ENCODE peak calls at places on chromosomes 11 and 22, in five cellular contexts. K is astrocyte, B is lung, J is fibroblast of lung, A is fibroblast of pulmonary artery. F is an unnamed sample.

GRCh38 chr11:120398184-120398583 is 62.0 kb downstream of the ARHGEF12 start:
- DNase-seq in B (no peak), A (peak), K (peak), J (peak), F (peak)

GRCh38 chr22:28780296-28780695 is 7.8 kb downstream of the CCDC117 start:
- DNase-seq in K (no peak), J (no peak), B (no peak), A (no peak), F (no peak)

GRCh38 chr11:65487467-65488272 is 11.2 kb upstream of the MALAT1 start:
- DNase-seq in K (peak), B (peak), A (peak), J (peak), F (peak)

GRCh38 chr11:10735532-10736465 is 15.2 kb upstream of the CTR9 start:
- DNase-seq in K (peak), A (peak), B (peak), J (peak), F (peak)

GRCh38 chr11:66880484-66881211 is 23.8 kb downstream of the LRFN4 start:
- DNase-seq in A (no peak), J (peak), K (no peak), B (no peak), F (no peak)

GRCh38 chr11:12827929-12828812 is 153.9 kb downstream of the TEAD1 start:
- DNase-seq in A (peak), K (peak), B (no peak), J (peak), F (peak)

GRCh38 chr11:123475478-123475877 is 45.4 kb downstream of the GRAMD1B start:
- DNase-seq in A (peak), J (peak), K (no peak), B (no peak), F (peak)

GRCh38 chr11:32005786-32006406 is 85.0 kb upstream of the RCN1 start:
- DNase-seq in A (no peak), J (peak), K (peak), B (no peak), F (peak)

GRCh38 chr11:65498042-65498726 is 661 bp upstream of the MALAT1 start:
- DNase-seq in A (peak), K (peak), J (peak), B (peak), F (peak)

GRCh38 chr11:132008872-132009271 is 638.5 kb downstream of the NTM start:
- DNase-seq in B (no peak), A (no peak), J (no peak), K (no peak), F (no peak)

GRCh38 chr11:47331454-47332302 is 20.8 kb downstream of the MYBPC3 start:
- DNase-seq in K (no peak), J (no peak), B (no peak), A (no peak), F (no peak)

GRCh38 chr22:45682069-45682468 is 10.4 kb downstream of the ATXN10 start:
- DNase-seq in J (peak), A (no peak), B (no peak), K (peak), F (no peak)

GRCh38 chr22:50278956-50279619 is 8.9 kb upstream of the MAPK11 start:
- DNase-seq in B (no peak), J (no peak), K (no peak), A (no peak), F (no peak)

GRCh38 chr22:40238425-40239344 is 61.0 kb downstream of the TNRC6B start:
- DNase-seq in A (peak), B (no peak), K (peak), J (peak), F (peak)

GRCh38 chr11:101584651-101585050 is 844 bp upstream of the TRPC6 start:
- DNase-seq in B (no peak), K (no peak), J (no peak), A (no peak), F (no peak)

GRCh38 chr22:41940853-41941765 is 5.8 kb downstream of the CENPM start:
- DNase-seq in J (peak), B (peak), A (peak), K (peak), F (peak)

GRCh38 chr11:130178992-130179391 is 19.4 kb downstream of the ST14 start:
- DNase-seq in A (no peak), J (no peak), B (no peak), K (no peak), F (no peak)

GRCh38 chr11:127624455-127624854 is 623.9 kb upstream of the KIRREL3 start:
- DNase-seq in J (peak), K (peak), B (no peak), A (peak), F (no peak)

GRCh38 chr22:36541831-36542391 is 12.9 kb upstream of the EIF3D start:
- DNase-seq in A (peak), K (peak), J (peak), B (no peak), F (peak)

GRCh38 chr11:128246364-128247234 is 340.8 kb downstream of the ETS1 start:
- DNase-seq in K (peak), J (peak), A (peak), B (no peak), F (peak)

GRCh38 chr22:45534339-45535192 is 31.9 kb downstream of the FBLN1 start:
- DNase-seq in K (peak), B (no peak), A (no peak), J (peak), F (no peak)

GRCh38 chr22:28943501-28943879 is 60.1 kb downstream of the ZNRF3 start:
- DNase-seq in J (no peak), A (no peak), B (peak), K (no peak), F (no peak)

GRCh38 chr22:49973018-49973965 is 12.7 kb downstream of the PIM3 start:
- DNase-seq in K (peak), A (peak), J (peak), B (no peak), F (peak)

DNA sequence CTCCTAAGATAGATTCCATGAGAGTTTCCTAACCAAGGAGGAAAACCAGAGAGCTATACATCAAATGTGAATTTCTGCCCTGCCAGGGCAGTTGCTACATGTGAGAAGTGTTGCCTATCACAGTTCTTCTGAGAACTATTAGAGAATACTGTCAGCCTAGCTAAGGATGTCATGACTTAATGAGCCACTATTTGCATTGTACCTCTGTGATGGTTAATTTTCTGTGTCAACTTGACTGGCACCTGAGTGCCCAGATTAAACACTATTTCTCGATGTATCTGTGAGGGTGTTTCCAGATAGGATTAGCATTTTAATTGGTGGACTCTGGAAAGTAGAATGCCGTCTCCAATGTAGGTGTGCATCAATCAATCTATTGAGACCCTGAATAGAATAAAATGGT is 1.7 kb upstream of the TCN1 start:
- DNase-seq in J (no peak), B (no peak), A (no peak), K (no peak), F (no peak)
- TF ChIP-seq CTCF in J (no peak), B (no peak), A (no peak), K (no peak), F (no peak)

DNA sequence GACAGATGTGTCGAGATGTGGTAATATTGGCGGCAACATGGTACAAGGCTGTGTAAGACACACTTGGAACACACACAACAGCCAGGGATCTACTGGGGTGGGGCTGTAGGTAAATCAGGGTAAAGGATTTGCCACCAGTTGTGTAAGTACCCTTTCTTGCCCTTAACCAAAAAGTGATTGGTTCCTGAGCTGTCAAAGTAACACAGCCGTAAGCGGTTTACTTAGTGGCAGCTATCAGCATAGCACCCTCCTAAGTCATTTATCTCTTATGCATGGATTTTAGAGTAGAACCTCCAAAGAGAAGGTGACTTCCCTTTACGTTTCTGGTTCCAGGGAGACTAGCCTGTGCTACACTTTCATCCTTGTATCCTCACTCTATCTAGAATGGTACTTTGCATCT is 57.2 kb downstream of the SPECC1L start:
- DNase-seq in K (no peak), J (no peak), B (no peak), A (no peak), F (no peak)
- TF ChIP-seq CTCF in K (no peak), J (no peak), B (no peak), A (no peak), F (no peak)

DNA sequence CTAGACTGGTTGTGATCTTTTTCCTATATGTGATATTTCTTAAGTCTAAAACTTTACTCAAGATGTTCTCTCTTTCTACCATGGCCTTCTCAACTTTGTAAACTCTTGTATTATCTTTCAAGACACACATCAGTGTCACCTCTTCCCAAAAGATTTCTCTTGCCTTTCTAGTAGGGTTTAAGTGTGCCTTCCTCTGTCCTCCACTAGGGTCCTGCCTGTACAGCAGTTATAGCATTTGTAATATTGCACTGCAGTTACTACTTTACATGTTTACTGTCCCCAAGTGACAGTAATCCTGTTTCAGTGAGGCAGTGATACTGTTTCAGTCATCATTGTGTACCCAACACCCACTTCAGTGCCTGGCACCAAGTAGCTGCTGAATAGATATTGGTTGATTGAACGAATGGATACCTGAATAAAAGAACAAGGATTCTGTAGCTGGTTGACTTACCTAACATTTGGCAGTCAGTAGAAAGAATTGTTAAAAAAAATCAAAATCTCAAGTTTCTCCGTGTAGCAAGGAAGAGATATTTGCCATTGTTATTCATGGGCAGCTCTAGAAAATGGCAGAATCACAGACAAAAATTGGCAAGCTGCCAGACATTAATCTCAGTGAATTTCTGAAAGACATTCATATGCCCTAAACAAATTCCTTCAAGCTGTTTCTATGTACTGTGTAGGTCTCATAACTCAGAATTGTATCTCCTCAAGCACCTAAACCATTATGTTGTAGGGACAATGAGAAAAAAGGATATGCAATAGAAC is 79.4 kb downstream of the RBMXL2 start:
- DNase-seq in B (no peak), A (no peak), J (no peak), K (no peak), F (no peak)
- TF ChIP-seq CTCF in B (no peak), A (no peak), J (no peak), K (no peak), F (peak)

DNA sequence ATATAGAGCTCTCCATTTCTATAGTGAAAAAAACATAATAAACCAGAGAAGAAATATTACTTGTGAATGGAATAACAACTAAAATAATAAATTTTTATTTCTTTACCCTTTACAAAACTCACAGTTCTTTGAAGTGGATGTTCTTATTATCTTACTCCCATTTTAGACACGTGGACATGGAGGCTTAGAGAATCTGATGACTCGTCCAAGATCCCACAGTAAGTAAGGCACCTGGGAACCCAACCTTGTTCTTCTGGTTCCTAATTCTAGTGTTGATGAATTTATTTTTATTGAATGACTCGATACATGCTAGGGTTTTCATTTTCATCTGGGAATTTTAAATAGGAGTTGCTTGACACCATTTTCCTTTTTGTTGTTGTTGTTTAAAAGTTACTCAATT is 1.8 kb downstream of the BPIFC start:
- DNase-seq in K (no peak), B (no peak), J (no peak), A (no peak), F (no peak)
- TF ChIP-seq CTCF in K (no peak), B (no peak), J (no peak), A (no peak), F (no peak)